ENCODE peak calls at places on chromosomes 11 and 22, in four cellular contexts. G is stimulated activated CD4-positive, alpha-beta T cell treated with anti-CD3 and anti-CD28 coated beads, Interleukin-15, amount 100 ng/mL, for 24 hours; L is amygdala; S is uterus. Z is an unnamed sample.

GRCh38 chr11:59189986-59190385 is 18.1 kb downstream of the DTX4 start:
- DNase-seq in G (no peak), L (no peak), S (no peak), Z (no peak)

GRCh38 chr11:118996926-118997626 is 862 bp upstream of the CENATAC start:
- DNase-seq in G (peak; percentile 66), L (no peak), S (no peak), Z (no peak)

GRCh38 chr11:116732740-116733385 is 39.9 kb downstream of the BUD13 start:
- DNase-seq in G (peak; percentile 77), L (no peak), S (peak; percentile 41), Z (peak; percentile 45)

GRCh38 chr11:72373163-72373562 is 61.2 kb downstream of the CLPB start:
- DNase-seq in G (no peak), L (no peak), S (no peak), Z (no peak)

GRCh38 chr11:78056093-78056492 is 7.6 kb upstream of the THRSP start:
- DNase-seq in G (no peak), L (no peak), S (no peak), Z (no peak)

GRCh38 chr11:44622190-44622650 is 56.8 kb downstream of the CD82 start:
- DNase-seq in G (peak; percentile 1), L (no peak), S (peak; percentile 11), Z (no peak)

GRCh38 chr22:42432020-42432596 is at the start of gene NFAM1:
- DNase-seq in G (no peak), L (no peak), S (no peak), Z (no peak)

GRCh38 chr11:13339196-13340153 is 61.9 kb downstream of the BMAL1 start:
- DNase-seq in G (peak; percentile 27), L (no peak), S (no peak), Z (peak; percentile 58)

GRCh38 chr22:17513612-17514011 is 49.7 kb upstream of the SLC25A18 start:
- DNase-seq in G (no peak), L (no peak), S (no peak), Z (no peak)

GRCh38 chr11:83401506-83402225 is 115.5 kb upstream of the CCDC90B start:
- DNase-seq in G (no peak), L (no peak), S (no peak), Z (no peak)

GRCh38 chr11:36540998-36541397 is 26.8 kb upstream of the RAG1 start:
- DNase-seq in G (peak; percentile 38), L (peak; percentile 13), S (no peak), Z (peak; percentile 21)

GRCh38 chr11:86483591-86484163 is 109.0 kb downstream of the CCDC81 start:
- DNase-seq in G (no peak), L (no peak), S (peak; percentile 34), Z (no peak)

GRCh38 chr11:86938900-86939880 is 16.0 kb downstream of the FZD4 start:
- DNase-seq in G (no peak), L (no peak), S (no peak), Z (peak; percentile 28)

GRCh38 chr22:27204817-27205216 is 547.4 kb downstream of the MIAT start:
- DNase-seq in G (no peak), L (no peak), S (no peak), Z (no peak)

GRCh38 chr11:77381749-77382693 is 80.5 kb upstream of the GDPD4 start:
- DNase-seq in G (no peak), L (no peak), S (no peak), Z (no peak)

Z was measured in immature natural killer cell.